ENCODE peak calls at places on chromosomes 6 and 20, in six cellular contexts. B, J, F, I, H and D are unnamed samples.

GRCh38 chr20:60266184-60266823 is 308.1 kb downstream of the CDH26 start:
- DNase-seq in B (no peak), J (no peak), F (no peak), I (no peak), H (no peak), D (no peak)

GRCh38 chr6:33787336-33787953 is 1.5 kb downstream of the LEMD2 start:
- DNase-seq in B (no peak), J (no peak), F (no peak), I (no peak), H (no peak), D (peak)

GRCh38 chr6:82408952-82409421 is 45.4 kb downstream of the TPBG start:
- DNase-seq in B (no peak), J (no peak), F (no peak), I (peak), H (no peak), D (no peak)

GRCh38 chr6:74657033-74657432 is 548.8 kb downstream of the COL12A1 start:
- DNase-seq in B (no peak), J (no peak), F (no peak), I (no peak), H (no peak), D (no peak)

GRCh38 chr6:7691675-7692452 is 34.0 kb upstream of the BMP6 start:
- DNase-seq in B (peak), J (peak), F (no peak), I (peak), H (peak), D (peak)

GRCh38 chr6:79574636-79575035 is 37.4 kb upstream of the LCA5 start:
- DNase-seq in B (no peak), J (no peak), F (no peak), I (peak), H (peak), D (peak)

GRCh38 chr6:110859335-110859792 is 15.2 kb upstream of the AMD1 start:
- DNase-seq in B (no peak), J (no peak), F (no peak), I (no peak), H (no peak), D (no peak)

GRCh38 chr6:166106076-166106686 is 61.5 kb downstream of the TBXT start:
- DNase-seq in B (no peak), J (peak), F (peak), I (peak), H (peak), D (peak)

GRCh38 chr20:10510216-10510615 is 75.1 kb downstream of the SLX4IP start:
- DNase-seq in B (no peak), J (no peak), F (no peak), I (no peak), H (no peak), D (no peak)

GRCh38 chr6:145034664-145035063 is 700.7 kb downstream of the EPM2A start:
- DNase-seq in B (no peak), J (no peak), F (no peak), I (no peak), H (no peak), D (no peak)

GRCh38 chr20:21640556-21640955 is 64.9 kb upstream of the PAX1 start:
- DNase-seq in B (peak), J (peak), F (peak), I (peak), H (peak), D (no peak)

GRCh38 chr6:129140571-129140970 is 257.6 kb downstream of the LAMA2 start:
- DNase-seq in B (no peak), J (no peak), F (no peak), I (no peak), H (no peak), D (no peak)

GRCh38 chr6:90406957-90407356 is 110.3 kb upstream of the BACH2 start:
- DNase-seq in B (no peak), J (no peak), F (no peak), I (no peak), H (no peak), D (no peak)

GRCh38 chr6:6942826-6943225 is 164.9 kb upstream of the RREB1 start:
- DNase-seq in B (no peak), J (no peak), F (no peak), I (no peak), H (no peak), D (no peak)

GRCh38 chr6:105509506-105510331 is 106.8 kb upstream of the PREP start:
- DNase-seq in B (no peak), J (peak), F (peak), I (peak), H (no peak), D (no peak)

GRCh38 chr6:35586542-35586941 is 73.8 kb upstream of the TULP1 start:
- DNase-seq in B (no peak), J (no peak), F (no peak), I (no peak), H (no peak), D (no peak)

GRCh38 chr6:82738773-82739172 is 326.9 kb downstream of the UBE3D start:
- DNase-seq in B (no peak), J (no peak), F (no peak), I (no peak), H (no peak), D (no peak)

GRCh38 chr20:43220612-43221011 is 30.9 kb upstream of the PTPRT start:
- DNase-seq in B (no peak), J (no peak), F (no peak), I (no peak), H (no peak), D (no peak)

GRCh38 chr6:3775386-3775785 is 23.9 kb upstream of the PXDC1 start:
- DNase-seq in B (no peak), J (no peak), F (no peak), I (no peak), H (no peak), D (no peak)

GRCh38 chr6:157258878-157259277 is 64.4 kb downstream of the TMEM242 start:
- DNase-seq in B (no peak), J (no peak), F (no peak), I (no peak), H (no peak), D (no peak)
- TF ChIP-seq JUN in B (no peak), J (no peak), F (no peak), I (no peak), H (no peak), D (no peak)

GRCh38 chr6:108946695-108947094 is 98.5 kb downstream of the ARMC2 start:
- DNase-seq in B (no peak), J (no peak), F (no peak), I (no peak), H (no peak), D (no peak)
- TF ChIP-seq JUN in B (no peak), J (no peak), F (no peak), I (no peak), H (no peak), D (no peak)

GRCh38 chr20:5844063-5844681 is 94.0 kb downstream of the SHLD1 start:
- DNase-seq in B (no peak), J (no peak), F (no peak), I (peak), H (peak), D (no peak)
- TF ChIP-seq JUN in B (no peak), J (no peak), F (no peak), I (peak), H (no peak), D (no peak)

GRCh38 chr6:143822584-143823024 is 20.5 kb upstream of the LTV1 start:
- DNase-seq in B (no peak), J (no peak), F (no peak), I (no peak), H (no peak), D (peak)
- TF ChIP-seq JUN in B (no peak), J (no peak), F (no peak), I (no peak), H (no peak), D (peak)